ENCODE peak calls at places on chromosomes 5 and 9, in nine cellular contexts. One of them, this sample, is unnamed.

GRCh38 chr5:151093476-151093889 is 12.6 kb upstream of the TNIP1 start:
- DNase-seq in RWPE1: peak
- DNase-seq in tibial nerve: no peak
- DNase-seq in HEK293T: no peak
- DNase-seq in LoVo: no peak
- DNase-seq in psoas muscle: no peak
- DNase-seq in activated CD4-positive, alpha-beta memory T cell treated with anti-CD3 and anti-CD28 coated beads for 36 hours: no peak
- DNase-seq in left kidney: no peak
- DNase-seq in NCI-H2171: no peak
- DNase-seq in this sample: no peak

GRCh38 chr5:132266031-132266835 is 8.7 kb downstream of the PDLIM4 start:
- DNase-seq in RWPE1: no peak
- DNase-seq in tibial nerve: no peak
- DNase-seq in HEK293T: no peak
- DNase-seq in LoVo: peak
- DNase-seq in psoas muscle: no peak
- DNase-seq in activated CD4-positive, alpha-beta memory T cell treated with anti-CD3 and anti-CD28 coated beads for 36 hours: no peak
- DNase-seq in left kidney: no peak
- DNase-seq in NCI-H2171: no peak
- DNase-seq in this sample: no peak

GRCh38 chr5:5135957-5136676 is 4.0 kb upstream of the ADAMTS16 start:
- DNase-seq in RWPE1: no peak
- DNase-seq in tibial nerve: no peak
- DNase-seq in HEK293T: no peak
- DNase-seq in LoVo: peak
- DNase-seq in psoas muscle: no peak
- DNase-seq in activated CD4-positive, alpha-beta memory T cell treated with anti-CD3 and anti-CD28 coated beads for 36 hours: no peak
- DNase-seq in left kidney: no peak
- DNase-seq in NCI-H2171: no peak
- DNase-seq in this sample: no peak

GRCh38 chr9:9091387-9091786 is 1291.8 kb upstream of the DMAC1 start:
- DNase-seq in RWPE1: no peak
- DNase-seq in tibial nerve: no peak
- DNase-seq in HEK293T: no peak
- DNase-seq in LoVo: no peak
- DNase-seq in psoas muscle: no peak
- DNase-seq in activated CD4-positive, alpha-beta memory T cell treated with anti-CD3 and anti-CD28 coated beads for 36 hours: no peak
- DNase-seq in left kidney: peak
- DNase-seq in NCI-H2171: no peak
- DNase-seq in this sample: no peak

GRCh38 chr5:150660108-150660831 is 781 bp upstream of the MYOZ3 start:
- DNase-seq in RWPE1: no peak
- DNase-seq in tibial nerve: no peak
- DNase-seq in HEK293T: no peak
- DNase-seq in LoVo: no peak
- DNase-seq in psoas muscle: peak
- DNase-seq in activated CD4-positive, alpha-beta memory T cell treated with anti-CD3 and anti-CD28 coated beads for 36 hours: no peak
- DNase-seq in left kidney: peak
- DNase-seq in NCI-H2171: no peak
- DNase-seq in this sample: no peak

GRCh38 chr9:37028425-37029031 is 5.5 kb downstream of the PAX5 start:
- DNase-seq in RWPE1: no peak
- DNase-seq in tibial nerve: no peak
- DNase-seq in HEK293T: no peak
- DNase-seq in LoVo: no peak
- DNase-seq in psoas muscle: no peak
- DNase-seq in activated CD4-positive, alpha-beta memory T cell treated with anti-CD3 and anti-CD28 coated beads for 36 hours: no peak
- DNase-seq in left kidney: no peak
- DNase-seq in NCI-H2171: no peak
- DNase-seq in this sample: no peak

GRCh38 chr5:156815988-156816599 is 34.0 kb upstream of the PPP1R2B start:
- DNase-seq in RWPE1: no peak
- DNase-seq in tibial nerve: no peak
- DNase-seq in HEK293T: peak
- DNase-seq in LoVo: peak
- DNase-seq in psoas muscle: no peak
- DNase-seq in activated CD4-positive, alpha-beta memory T cell treated with anti-CD3 and anti-CD28 coated beads for 36 hours: peak
- DNase-seq in left kidney: peak
- DNase-seq in NCI-H2171: no peak
- DNase-seq in this sample: no peak

GRCh38 chr9:21813575-21814473 is 11.4 kb downstream of the MTAP start:
- DNase-seq in RWPE1: peak
- DNase-seq in tibial nerve: no peak
- DNase-seq in HEK293T: peak
- DNase-seq in LoVo: peak
- DNase-seq in psoas muscle: peak
- DNase-seq in activated CD4-positive, alpha-beta memory T cell treated with anti-CD3 and anti-CD28 coated beads for 36 hours: peak
- DNase-seq in left kidney: peak
- DNase-seq in NCI-H2171: peak
- DNase-seq in this sample: no peak

GRCh38 chr5:43802651-43803050 is 199.7 kb downstream of the NNT start:
- DNase-seq in RWPE1: no peak
- DNase-seq in tibial nerve: no peak
- DNase-seq in HEK293T: no peak
- DNase-seq in LoVo: no peak
- DNase-seq in psoas muscle: no peak
- DNase-seq in activated CD4-positive, alpha-beta memory T cell treated with anti-CD3 and anti-CD28 coated beads for 36 hours: no peak
- DNase-seq in left kidney: no peak
- DNase-seq in NCI-H2171: no peak
- DNase-seq in this sample: no peak

GRCh38 chr5:82163459-82164108 is 114.6 kb downstream of the RPS23 start:
- DNase-seq in RWPE1: peak
- DNase-seq in tibial nerve: no peak
- DNase-seq in HEK293T: no peak
- DNase-seq in LoVo: peak
- DNase-seq in psoas muscle: no peak
- DNase-seq in activated CD4-positive, alpha-beta memory T cell treated with anti-CD3 and anti-CD28 coated beads for 36 hours: no peak
- DNase-seq in left kidney: no peak
- DNase-seq in NCI-H2171: no peak
- DNase-seq in this sample: no peak

GRCh38 chr9:71269859-71270258 is 148.4 kb upstream of the TRPM3 start:
- DNase-seq in RWPE1: no peak
- DNase-seq in tibial nerve: no peak
- DNase-seq in HEK293T: no peak
- DNase-seq in LoVo: no peak
- DNase-seq in psoas muscle: no peak
- DNase-seq in activated CD4-positive, alpha-beta memory T cell treated with anti-CD3 and anti-CD28 coated beads for 36 hours: no peak
- DNase-seq in left kidney: no peak
- DNase-seq in NCI-H2171: no peak
- DNase-seq in this sample: no peak

GRCh38 chr5:174235226-174235992 is 189.9 kb downstream of the NSG2 start:
- DNase-seq in RWPE1: no peak
- DNase-seq in tibial nerve: no peak
- DNase-seq in HEK293T: no peak
- DNase-seq in LoVo: no peak
- DNase-seq in psoas muscle: no peak
- DNase-seq in activated CD4-positive, alpha-beta memory T cell treated with anti-CD3 and anti-CD28 coated beads for 36 hours: no peak
- DNase-seq in left kidney: no peak
- DNase-seq in NCI-H2171: no peak
- DNase-seq in this sample: no peak

GRCh38 chr9:70600479-70600878 is 186.0 kb upstream of the KLF9 start:
- DNase-seq in RWPE1: no peak
- DNase-seq in tibial nerve: no peak
- DNase-seq in HEK293T: no peak
- DNase-seq in LoVo: no peak
- DNase-seq in psoas muscle: peak
- DNase-seq in activated CD4-positive, alpha-beta memory T cell treated with anti-CD3 and anti-CD28 coated beads for 36 hours: peak
- DNase-seq in left kidney: no peak
- DNase-seq in NCI-H2171: no peak
- DNase-seq in this sample: no peak

GRCh38 chr5:18736051-18736398 is 1101.8 kb downstream of the TAF11L14 start:
- DNase-seq in RWPE1: no peak
- DNase-seq in tibial nerve: no peak
- DNase-seq in HEK293T: no peak
- DNase-seq in LoVo: no peak
- DNase-seq in psoas muscle: no peak
- DNase-seq in activated CD4-positive, alpha-beta memory T cell treated with anti-CD3 and anti-CD28 coated beads for 36 hours: no peak
- DNase-seq in left kidney: no peak
- DNase-seq in NCI-H2171: no peak
- DNase-seq in this sample: no peak

GRCh38 chr5:40410939-40411635 is 268.6 kb upstream of the PTGER4 start:
- DNase-seq in RWPE1: peak
- DNase-seq in tibial nerve: no peak
- DNase-seq in HEK293T: no peak
- DNase-seq in LoVo: no peak
- DNase-seq in psoas muscle: no peak
- DNase-seq in activated CD4-positive, alpha-beta memory T cell treated with anti-CD3 and anti-CD28 coated beads for 36 hours: no peak
- DNase-seq in left kidney: peak
- DNase-seq in NCI-H2171: no peak
- DNase-seq in this sample: peak

GRCh38 chr9:13942695-13943094 is 371.2 kb downstream of the NFIB start:
- DNase-seq in RWPE1: peak
- DNase-seq in tibial nerve: no peak
- DNase-seq in HEK293T: no peak
- DNase-seq in LoVo: no peak
- DNase-seq in psoas muscle: no peak
- DNase-seq in activated CD4-positive, alpha-beta memory T cell treated with anti-CD3 and anti-CD28 coated beads for 36 hours: peak
- DNase-seq in left kidney: peak
- DNase-seq in NCI-H2171: no peak
- DNase-seq in this sample: peak

GRCh38 chr5:176823869-176824412 is 13.6 kb downstream of the UNC5A start:
- DNase-seq in RWPE1: peak
- DNase-seq in tibial nerve: no peak
- DNase-seq in HEK293T: no peak
- DNase-seq in LoVo: peak
- DNase-seq in psoas muscle: peak
- DNase-seq in activated CD4-positive, alpha-beta memory T cell treated with anti-CD3 and anti-CD28 coated beads for 36 hours: no peak
- DNase-seq in left kidney: no peak
- DNase-seq in NCI-H2171: no peak
- DNase-seq in this sample: no peak

GRCh38 chr5:177479774-177480173 is 6.3 kb upstream of the DBN1 start:
- DNase-seq in RWPE1: no peak
- DNase-seq in tibial nerve: no peak
- DNase-seq in HEK293T: no peak
- DNase-seq in LoVo: no peak
- DNase-seq in psoas muscle: no peak
- DNase-seq in activated CD4-positive, alpha-beta memory T cell treated with anti-CD3 and anti-CD28 coated beads for 36 hours: no peak
- DNase-seq in left kidney: peak
- DNase-seq in NCI-H2171: no peak
- DNase-seq in this sample: no peak

GRCh38 chr5:101346906-101347305 is 443.8 kb upstream of the ST8SIA4 start:
- DNase-seq in RWPE1: no peak
- DNase-seq in tibial nerve: no peak
- DNase-seq in HEK293T: no peak
- DNase-seq in LoVo: no peak
- DNase-seq in psoas muscle: no peak
- DNase-seq in activated CD4-positive, alpha-beta memory T cell treated with anti-CD3 and anti-CD28 coated beads for 36 hours: no peak
- DNase-seq in left kidney: no peak
- DNase-seq in NCI-H2171: no peak
- DNase-seq in this sample: no peak

GRCh38 chr5:66932446-66932845 is 264.2 kb downstream of the CD180 start:
- DNase-seq in RWPE1: no peak
- DNase-seq in tibial nerve: no peak
- DNase-seq in HEK293T: no peak
- DNase-seq in LoVo: no peak
- DNase-seq in psoas muscle: no peak
- DNase-seq in activated CD4-positive, alpha-beta memory T cell treated with anti-CD3 and anti-CD28 coated beads for 36 hours: no peak
- DNase-seq in left kidney: no peak
- DNase-seq in NCI-H2171: no peak
- DNase-seq in this sample: no peak

GRCh38 chr9:87422999-87423398 is 74.7 kb upstream of the DAPK1 start:
- DNase-seq in RWPE1: no peak
- DNase-seq in tibial nerve: no peak
- DNase-seq in HEK293T: no peak
- DNase-seq in LoVo: no peak
- DNase-seq in psoas muscle: no peak
- DNase-seq in activated CD4-positive, alpha-beta memory T cell treated with anti-CD3 and anti-CD28 coated beads for 36 hours: no peak
- DNase-seq in left kidney: no peak
- DNase-seq in NCI-H2171: no peak
- DNase-seq in this sample: no peak

GRCh38 chr5:1190915-1191314 is 10.5 kb upstream of the SLC6A19 start:
- DNase-seq in RWPE1: no peak
- DNase-seq in tibial nerve: no peak
- DNase-seq in HEK293T: no peak
- DNase-seq in LoVo: no peak
- DNase-seq in psoas muscle: peak
- DNase-seq in activated CD4-positive, alpha-beta memory T cell treated with anti-CD3 and anti-CD28 coated beads for 36 hours: no peak
- DNase-seq in left kidney: peak
- DNase-seq in NCI-H2171: no peak
- DNase-seq in this sample: no peak

GRCh38 chr9:90476058-90476457 is 166.6 kb downstream of the DIRAS2 start:
- DNase-seq in RWPE1: no peak
- DNase-seq in tibial nerve: no peak
- DNase-seq in HEK293T: no peak
- DNase-seq in LoVo: no peak
- DNase-seq in psoas muscle: no peak
- DNase-seq in activated CD4-positive, alpha-beta memory T cell treated with anti-CD3 and anti-CD28 coated beads for 36 hours: no peak
- DNase-seq in left kidney: no peak
- DNase-seq in NCI-H2171: no peak
- DNase-seq in this sample: no peak

GRCh38 chr5:179143446-179143845 is 83.3 kb downstream of the ZNF354C start:
- DNase-seq in RWPE1: no peak
- DNase-seq in tibial nerve: no peak
- DNase-seq in HEK293T: no peak
- DNase-seq in LoVo: no peak
- DNase-seq in psoas muscle: peak
- DNase-seq in activated CD4-positive, alpha-beta memory T cell treated with anti-CD3 and anti-CD28 coated beads for 36 hours: peak
- DNase-seq in left kidney: peak
- DNase-seq in NCI-H2171: no peak
- DNase-seq in this sample: no peak

GRCh38 chr5:181173420-181174342 is 26.3 kb downstream of the OR2V2 start:
- DNase-seq in RWPE1: peak
- DNase-seq in tibial nerve: no peak
- DNase-seq in HEK293T: peak
- DNase-seq in LoVo: peak
- DNase-seq in psoas muscle: peak
- DNase-seq in activated CD4-positive, alpha-beta memory T cell treated with anti-CD3 and anti-CD28 coated beads for 36 hours: peak
- DNase-seq in left kidney: peak
- DNase-seq in NCI-H2171: no peak
- DNase-seq in this sample: peak

GRCh38 chr9:110769667-110770066 is 101.1 kb downstream of the MUSK start:
- DNase-seq in RWPE1: no peak
- DNase-seq in tibial nerve: no peak
- DNase-seq in HEK293T: no peak
- DNase-seq in LoVo: no peak
- DNase-seq in psoas muscle: no peak
- DNase-seq in activated CD4-positive, alpha-beta memory T cell treated with anti-CD3 and anti-CD28 coated beads for 36 hours: no peak
- DNase-seq in left kidney: no peak
- DNase-seq in NCI-H2171: no peak
- DNase-seq in this sample: no peak

GRCh38 chr5:1264211-1264610 is 30.7 kb downstream of the TERT start:
- DNase-seq in RWPE1: no peak
- DNase-seq in tibial nerve: no peak
- DNase-seq in HEK293T: no peak
- DNase-seq in LoVo: no peak
- DNase-seq in psoas muscle: no peak
- DNase-seq in activated CD4-positive, alpha-beta memory T cell treated with anti-CD3 and anti-CD28 coated beads for 36 hours: no peak
- DNase-seq in left kidney: no peak
- DNase-seq in NCI-H2171: no peak
- DNase-seq in this sample: no peak

GRCh38 chr5:30690931-30691330 is 502.6 kb upstream of the CDH6 start:
- DNase-seq in RWPE1: no peak
- DNase-seq in tibial nerve: no peak
- DNase-seq in HEK293T: no peak
- DNase-seq in LoVo: no peak
- DNase-seq in psoas muscle: no peak
- DNase-seq in activated CD4-positive, alpha-beta memory T cell treated with anti-CD3 and anti-CD28 coated beads for 36 hours: no peak
- DNase-seq in left kidney: no peak
- DNase-seq in NCI-H2171: no peak
- DNase-seq in this sample: no peak

GRCh38 chr5:74063821-74064598 is 438.0 kb downstream of the ARHGEF28 start:
- DNase-seq in RWPE1: peak
- DNase-seq in tibial nerve: no peak
- DNase-seq in HEK293T: no peak
- DNase-seq in LoVo: peak
- DNase-seq in psoas muscle: no peak
- DNase-seq in activated CD4-positive, alpha-beta memory T cell treated with anti-CD3 and anti-CD28 coated beads for 36 hours: no peak
- DNase-seq in left kidney: peak
- DNase-seq in NCI-H2171: no peak
- DNase-seq in this sample: no peak